ENCODE peak calls at places on chromosomes 2 and 18, in seven cellular contexts. Z is mesothelial cell of epicardium, C is heart left ventricle, J is cardiac fibroblast, L is PC-9, X is PC-3, U is AG04450. V is an unnamed sample.

GRCh38 chr2:219261024-219261855 is 7.5 kb upstream of the TUBA4A start:
- DNase-seq in J (no peak), U (no peak), X (no peak), C (no peak), Z (no peak), L (no peak), V (no peak)

GRCh38 chr18:44895176-44895798 is 214.6 kb downstream of the SETBP1 start:
- DNase-seq in Z (no peak), L (peak), J (peak), U (peak), X (peak), C (no peak), V (peak)

GRCh38 chr2:27262379-27263286 is at the start of gene SLC30A3:
- DNase-seq in U (no peak), Z (peak), J (peak), X (no peak), L (peak), C (peak), V (no peak)

GRCh38 chr2:137938204-137938603 is 26.1 kb upstream of the HNMT start:
- DNase-seq in U (no peak), L (no peak), J (peak), Z (no peak), C (no peak), X (no peak), V (no peak)

GRCh38 chr2:42848270-42848669 is 55.9 kb upstream of the HAAO start:
- DNase-seq in Z (no peak), U (no peak), X (no peak), L (no peak), C (no peak), J (no peak), V (no peak)

GRCh38 chr2:113138428-113139322 is 11.3 kb downstream of the IL1RN start:
- DNase-seq in U (peak), L (peak), X (peak), C (no peak), J (peak), Z (no peak), V (no peak)

GRCh38 chr18:12458761-12459160 is 51.0 kb downstream of the PRELID3A start:
- DNase-seq in J (no peak), C (no peak), L (no peak), X (no peak), Z (no peak), U (no peak), V (no peak)

GRCh38 chr2:37896319-37896718 is 28.8 kb upstream of the RMDN2 start:
- DNase-seq in C (no peak), X (peak), U (no peak), L (no peak), Z (no peak), J (peak), V (no peak)

GRCh38 chr2:3257166-3257565 is 120.5 kb downstream of the EIPR1 start:
- DNase-seq in L (no peak), J (no peak), Z (no peak), X (no peak), C (no peak), U (no peak), V (peak)

GRCh38 chr2:10333247-10333613 is 30.5 kb downstream of the HPCAL1 start:
- DNase-seq in J (no peak), X (no peak), C (no peak), Z (no peak), L (no peak), U (no peak), V (no peak)

GRCh38 chr2:9251154-9252001 is 44.8 kb downstream of the ASAP2 start:
- DNase-seq in U (no peak), C (no peak), X (peak), L (peak), Z (no peak), J (peak), V (no peak)

GRCh38 chr2:43185146-43185545 is 41.3 kb downstream of the ZFP36L2 start:
- DNase-seq in U (no peak), L (peak), Z (no peak), J (peak), C (no peak), X (no peak), V (no peak)

GRCh38 chr2:26477911-26478253 is at the start of gene OTOF:
- DNase-seq in C (peak), Z (peak), X (peak), L (peak), U (no peak), J (peak), V (no peak)

GRCh38 chr18:63971320-63972071 is 1.6 kb downstream of the SERPINB8 start:
- DNase-seq in J (no peak), X (no peak), U (no peak), Z (no peak), L (no peak), C (no peak), V (no peak)

GRCh38 chr2:188395903-188396699 is 104.4 kb downstream of the GULP1 start:
- DNase-seq in U (no peak), C (no peak), Z (no peak), L (no peak), X (no peak), J (no peak), V (no peak)

GRCh38 chr2:241564596-241565411 is 6.3 kb downstream of the BOK start:
- DNase-seq in C (no peak), X (no peak), J (no peak), L (no peak), Z (no peak), U (no peak), V (no peak)

GRCh38 chr2:62785810-62786593 is 80.5 kb downstream of the EHBP1 start:
- DNase-seq in U (no peak), L (no peak), J (peak), X (no peak), Z (no peak), C (no peak), V (no peak)

GRCh38 chr2:232418466-232419244 is 12.0 kb downstream of the ALPG start:
- DNase-seq in X (peak), J (peak), U (no peak), Z (no peak), L (peak), C (peak), V (no peak)

GRCh38 chr2:227308784-227309183 is 16.3 kb upstream of the MFF start:
- DNase-seq in X (peak), U (no peak), L (no peak), C (no peak), Z (no peak), J (peak), V (no peak)

GRCh38 chr2:185012643-185013042 is 414.3 kb downstream of the ZNF804A start:
- DNase-seq in U (no peak), L (no peak), Z (no peak), C (no peak), J (peak), X (no peak), V (no peak)

GRCh38 chr2:214005337-214005736 is 405.5 kb upstream of the VWC2L start:
- DNase-seq in U (no peak), J (peak), C (no peak), L (no peak), X (peak), Z (no peak), V (no peak)

GRCh38 chr2:160752475-160753330 is 259.1 kb upstream of the RBMS1 start:
- DNase-seq in C (no peak), U (no peak), Z (no peak), X (peak), L (peak), J (peak), V (no peak)

GRCh38 chr2:240933966-240934700 is 28.0 kb downstream of the CROCC2 start:
- DNase-seq in C (peak), X (no peak), L (no peak), J (no peak), Z (peak), U (no peak), V (no peak)

GRCh38 chr2:84435331-84436081 is 23.6 kb downstream of the SUCLG1 start:
- DNase-seq in J (peak), L (no peak), C (no peak), X (no peak), U (peak), Z (no peak), V (no peak)

GRCh38 chr2:23291274-23291673 is 93.7 kb upstream of the KLHL29 start:
- DNase-seq in J (no peak), L (no peak), Z (no peak), X (no peak), U (no peak), C (no peak), V (no peak)

GRCh38 chr2:109457366-109457765 is 156.4 kb downstream of the SEPTIN10 start:
- DNase-seq in Z (no peak), J (no peak), C (no peak), U (no peak), X (no peak), L (no peak), V (no peak)

DNA sequence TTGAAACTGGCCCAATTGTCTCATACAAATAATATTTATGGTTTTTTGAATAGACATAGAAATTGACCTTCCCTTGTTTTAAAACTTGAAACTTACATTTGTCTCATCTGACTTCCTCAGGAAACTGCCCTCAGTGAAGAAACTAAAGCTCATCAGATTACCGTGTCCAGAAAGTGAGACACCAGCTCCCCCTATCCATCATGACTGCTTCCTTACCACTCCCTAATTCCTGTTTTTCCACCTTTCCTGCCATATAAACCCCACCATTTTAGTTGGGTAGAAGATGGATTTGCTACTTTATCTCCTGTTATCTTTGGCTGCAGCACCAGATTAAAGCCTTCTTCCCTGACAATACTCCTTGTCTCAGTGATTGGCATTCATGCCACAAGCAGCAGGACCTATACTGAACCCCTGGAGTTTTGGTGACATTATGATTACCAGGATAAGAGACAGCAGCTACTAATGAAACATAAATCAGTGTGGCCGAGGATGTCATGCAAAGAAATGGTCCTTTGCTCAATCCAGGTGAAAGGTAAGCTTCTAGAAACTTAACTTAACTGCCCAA is 1627.6 kb upstream of the ZEB2 start:
- DNase-seq in X (peak), J (peak), Z (no peak), U (no peak), C (no peak), L (no peak), V (no peak)
- TF ChIP-seq CTCF in X (peak), J (peak), Z (no peak), U (no peak), C (no peak), L (no peak), V (no peak)

GRCh38 chr2:146992466-146992865 is 852.4 kb upstream of the ACVR2A start:
- DNase-seq in U (no peak), L (no peak), X (peak), Z (no peak), C (no peak), J (no peak), V (no peak)
- TF ChIP-seq CTCF in U (no peak), L (no peak), X (no peak), Z (no peak), C (no peak), J (no peak), V (no peak)

GRCh38 chr2:217932661-217933325 is 70.0 kb downstream of the TNS1 start:
- DNase-seq in Z (no peak), L (no peak), X (no peak), C (peak), U (no peak), J (peak), V (no peak)

GRCh38 chr2:217935245-217935879 is 67.4 kb downstream of the TNS1 start:
- DNase-seq in Z (no peak), J (peak), X (no peak), L (no peak), C (peak), U (no peak), V (peak)

GRCh38 chr2:217935901-217936684 is 66.7 kb downstream of the TNS1 start:
- DNase-seq in C (peak), J (no peak), U (no peak), X (no peak), L (no peak), Z (no peak), V (no peak)

GRCh38 chr2:217933326-217933993 is 69.3 kb downstream of the TNS1 start:
- DNase-seq in L (no peak), J (peak), C (peak), X (no peak), Z (no peak), U (no peak), V (no peak)

DNA sequence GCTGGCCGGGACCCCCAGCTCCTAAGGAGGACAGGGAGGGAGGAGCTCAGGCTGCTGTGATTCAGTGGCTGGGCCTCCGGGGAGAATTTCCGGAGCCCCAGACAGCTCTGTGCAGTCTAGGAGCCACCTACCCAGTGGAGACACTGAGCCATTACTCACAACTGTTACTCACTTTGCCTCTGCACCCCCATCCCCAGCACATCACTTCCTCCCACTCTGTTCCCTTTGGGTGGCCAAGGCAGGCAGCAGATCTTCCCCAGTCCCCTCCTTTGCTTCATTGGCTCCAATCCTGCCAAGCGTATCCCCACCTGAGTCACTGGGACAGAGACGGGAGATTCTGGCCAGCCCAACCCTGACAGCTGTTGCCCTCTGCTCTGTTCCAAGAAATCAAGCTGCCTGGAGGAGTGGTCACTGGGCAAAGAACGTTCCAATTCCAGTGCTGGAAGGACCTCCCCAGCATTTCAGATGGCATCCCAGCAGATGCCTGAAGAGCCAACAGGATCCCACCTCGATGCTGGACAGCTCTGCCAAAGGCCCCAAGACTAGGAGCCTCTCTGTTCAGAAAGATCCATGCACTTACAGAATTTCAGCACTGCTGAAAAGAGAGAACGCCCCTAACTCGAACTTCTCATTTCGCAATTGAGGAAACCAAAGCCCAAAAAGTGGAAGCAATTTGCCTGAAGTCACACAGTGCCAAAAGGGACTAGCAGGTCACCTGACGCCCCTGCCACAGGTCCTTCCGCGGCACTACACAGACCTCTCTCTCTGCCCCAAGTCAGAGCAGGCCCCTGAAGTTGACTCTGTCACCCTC is 68.3 kb downstream of the TNS1 start:
- DNase-seq in X (peak), C (peak), J (peak), L (no peak), U (peak), Z (no peak), V (peak)
- TF ChIP-seq CTCF in X (no peak), C (no peak), J (no peak), L (no peak), U (no peak), Z (no peak), V (no peak)

DNA sequence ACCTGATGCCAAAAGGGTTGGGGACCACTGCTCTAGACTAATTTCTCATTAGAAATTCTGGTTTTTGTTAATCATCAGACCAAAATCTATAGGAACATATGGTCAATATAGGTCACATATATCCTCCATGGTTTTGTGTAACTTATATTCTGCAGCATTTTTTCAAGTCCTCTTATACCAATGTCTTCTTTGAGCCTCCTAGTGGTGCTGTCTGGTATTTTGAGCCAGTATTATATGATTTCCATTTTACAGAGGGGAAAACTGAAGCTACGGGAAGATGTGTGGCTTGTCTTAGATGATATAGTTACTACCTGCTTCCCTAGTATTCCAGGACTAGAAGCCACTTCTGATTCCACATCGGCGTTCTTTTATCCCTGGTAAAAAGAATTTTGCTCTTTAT is 13.8 kb downstream of the MAPK4 start:
- DNase-seq in X (peak), Z (no peak), J (peak), U (no peak), C (no peak), L (no peak), V (no peak)
- TF ChIP-seq CTCF in X (peak), Z (no peak), J (peak), U (no peak), C (no peak), L (peak), V (no peak)